ENCODE peak calls at places on chromosomes 11 and 22, in six cellular contexts. One of them, this sample, is unnamed.

GRCh38 chr11:65744699-65745042 is 24.1 kb upstream of the RNASEH2C start:
- DNase-seq in sigmoid colon: no peak
- DNase-seq in progenitor cell of endocrine pancreas: no peak
- DNase-seq in GM12865: no peak
- DNase-seq in heart left ventricle: no peak
- DNase-seq in foreskin fibroblast: no peak
- DNase-seq in this sample: no peak

GRCh38 chr22:38353142-38353629 is 36.0 kb upstream of the CSNK1E start:
- DNase-seq in heart left ventricle: peak; percentile 74
- DNase-seq in GM12865: peak; percentile 70
- DNase-seq in progenitor cell of endocrine pancreas: peak; percentile 61
- DNase-seq in sigmoid colon: peak; percentile 80
- DNase-seq in foreskin fibroblast: peak; percentile 81
- DNase-seq in this sample: peak; percentile 88

GRCh38 chr11:112113539-112114457 is 27.1 kb downstream of the SDHD start:
- DNase-seq in progenitor cell of endocrine pancreas: no peak
- DNase-seq in sigmoid colon: no peak
- DNase-seq in heart left ventricle: no peak
- DNase-seq in GM12865: peak; percentile 51
- DNase-seq in foreskin fibroblast: peak; percentile 73
- DNase-seq in this sample: peak; percentile 61

GRCh38 chr11:18466402-18466801 is 10.7 kb downstream of the LDHAL6A start:
- DNase-seq in progenitor cell of endocrine pancreas: no peak
- DNase-seq in sigmoid colon: no peak
- DNase-seq in GM12865: no peak
- DNase-seq in heart left ventricle: no peak
- DNase-seq in foreskin fibroblast: no peak
- DNase-seq in this sample: no peak

GRCh38 chr11:68043349-68044144 is 4.7 kb downstream of the TCIRG1 start:
- DNase-seq in heart left ventricle: no peak
- DNase-seq in foreskin fibroblast: peak; percentile 96
- DNase-seq in progenitor cell of endocrine pancreas: no peak
- DNase-seq in sigmoid colon: peak; percentile 85
- DNase-seq in GM12865: no peak
- DNase-seq in this sample: no peak

GRCh38 chr11:102589047-102589459 is 36.1 kb downstream of the MMP20 start:
- DNase-seq in sigmoid colon: no peak
- DNase-seq in progenitor cell of endocrine pancreas: no peak
- DNase-seq in foreskin fibroblast: no peak
- DNase-seq in GM12865: peak; percentile 67
- DNase-seq in heart left ventricle: no peak
- DNase-seq in this sample: no peak

GRCh38 chr22:45131749-45132148 is 32.0 kb upstream of the NUP50 start:
- DNase-seq in foreskin fibroblast: no peak
- DNase-seq in sigmoid colon: no peak
- DNase-seq in progenitor cell of endocrine pancreas: no peak
- DNase-seq in GM12865: no peak
- DNase-seq in heart left ventricle: peak; percentile 68
- DNase-seq in this sample: no peak

GRCh38 chr11:46290598-46291309 is 13.3 kb downstream of the CREB3L1 start:
- DNase-seq in GM12865: no peak
- DNase-seq in heart left ventricle: peak; percentile 84
- DNase-seq in foreskin fibroblast: peak; percentile 99
- DNase-seq in sigmoid colon: peak; percentile 97
- DNase-seq in progenitor cell of endocrine pancreas: no peak
- DNase-seq in this sample: no peak

GRCh38 chr11:8863838-8864237 is 47.2 kb upstream of the AKIP1 start:
- DNase-seq in progenitor cell of endocrine pancreas: no peak
- DNase-seq in sigmoid colon: no peak
- DNase-seq in GM12865: no peak
- DNase-seq in foreskin fibroblast: peak; percentile 80
- DNase-seq in heart left ventricle: no peak
- DNase-seq in this sample: no peak

GRCh38 chr11:46951864-46952263 is 15.3 kb downstream of the CSTPP1 start:
- DNase-seq in sigmoid colon: no peak
- DNase-seq in foreskin fibroblast: peak; percentile 34
- DNase-seq in heart left ventricle: no peak
- DNase-seq in progenitor cell of endocrine pancreas: no peak
- DNase-seq in GM12865: no peak
- DNase-seq in this sample: no peak

GRCh38 chr11:2704896-2705606 is 5.3 kb upstream of the KCNQ1OT1 start:
- DNase-seq in sigmoid colon: peak; percentile 61
- DNase-seq in foreskin fibroblast: no peak
- DNase-seq in GM12865: no peak
- DNase-seq in heart left ventricle: peak; percentile 12
- DNase-seq in progenitor cell of endocrine pancreas: no peak
- DNase-seq in this sample: no peak

GRCh38 chr11:108093128-108093904 is 28.1 kb upstream of the ACAT1 start:
- DNase-seq in progenitor cell of endocrine pancreas: no peak
- DNase-seq in GM12865: no peak
- DNase-seq in heart left ventricle: no peak
- DNase-seq in foreskin fibroblast: peak; percentile 12
- DNase-seq in sigmoid colon: no peak
- DNase-seq in this sample: no peak

GRCh38 chr11:20156876-20157613 is 3.2 kb downstream of the DBX1 start:
- DNase-seq in foreskin fibroblast: no peak
- DNase-seq in heart left ventricle: no peak
- DNase-seq in GM12865: peak; percentile 39
- DNase-seq in sigmoid colon: no peak
- DNase-seq in progenitor cell of endocrine pancreas: no peak
- DNase-seq in this sample: peak; percentile 49

GRCh38 chr22:45600791-45601730 is 70.6 kb upstream of the ATXN10 start:
- DNase-seq in progenitor cell of endocrine pancreas: no peak
- DNase-seq in GM12865: no peak
- DNase-seq in heart left ventricle: no peak
- DNase-seq in sigmoid colon: peak; percentile 66
- DNase-seq in foreskin fibroblast: no peak
- DNase-seq in this sample: no peak

GRCh38 chr11:19281041-19281440 is 40.3 kb upstream of the E2F8 start:
- DNase-seq in foreskin fibroblast: peak; percentile 17
- DNase-seq in heart left ventricle: no peak
- DNase-seq in progenitor cell of endocrine pancreas: no peak
- DNase-seq in sigmoid colon: no peak
- DNase-seq in GM12865: peak; percentile 37
- DNase-seq in this sample: no peak

GRCh38 chr22:26354707-26355106 is 74.4 kb upstream of the ASPHD2 start:
- DNase-seq in progenitor cell of endocrine pancreas: no peak
- DNase-seq in sigmoid colon: no peak
- DNase-seq in foreskin fibroblast: no peak
- DNase-seq in GM12865: no peak
- DNase-seq in heart left ventricle: no peak
- DNase-seq in this sample: no peak

GRCh38 chr22:43257549-43257948 is 70.6 kb upstream of the TTLL12 start:
- DNase-seq in GM12865: no peak
- DNase-seq in heart left ventricle: no peak
- DNase-seq in sigmoid colon: no peak
- DNase-seq in foreskin fibroblast: no peak
- DNase-seq in progenitor cell of endocrine pancreas: no peak
- DNase-seq in this sample: no peak

GRCh38 chr11:20337526-20338154 is 25.9 kb upstream of the HTATIP2 start:
- DNase-seq in foreskin fibroblast: peak; percentile 24
- DNase-seq in heart left ventricle: no peak
- DNase-seq in sigmoid colon: no peak
- DNase-seq in GM12865: peak; percentile 36
- DNase-seq in progenitor cell of endocrine pancreas: no peak
- DNase-seq in this sample: peak; percentile 24

GRCh38 chr11:34331736-34332135 is 26.1 kb downstream of the ABTB2 start:
- DNase-seq in progenitor cell of endocrine pancreas: no peak
- DNase-seq in foreskin fibroblast: peak; percentile 31
- DNase-seq in heart left ventricle: no peak
- DNase-seq in sigmoid colon: no peak
- DNase-seq in GM12865: no peak
- DNase-seq in this sample: no peak

GRCh38 chr22:48070760-48071159 is 1308.3 kb downstream of the TBC1D22A start:
- DNase-seq in sigmoid colon: peak; percentile 42
- DNase-seq in heart left ventricle: no peak
- DNase-seq in GM12865: peak; percentile 6
- DNase-seq in foreskin fibroblast: no peak
- DNase-seq in progenitor cell of endocrine pancreas: no peak
- DNase-seq in this sample: no peak

GRCh38 chr11:100878474-100878873 is 191.4 kb downstream of the ARHGAP42 start:
- DNase-seq in sigmoid colon: no peak
- DNase-seq in foreskin fibroblast: peak; percentile 55
- DNase-seq in GM12865: no peak
- DNase-seq in heart left ventricle: no peak
- DNase-seq in progenitor cell of endocrine pancreas: no peak
- DNase-seq in this sample: no peak

DNA sequence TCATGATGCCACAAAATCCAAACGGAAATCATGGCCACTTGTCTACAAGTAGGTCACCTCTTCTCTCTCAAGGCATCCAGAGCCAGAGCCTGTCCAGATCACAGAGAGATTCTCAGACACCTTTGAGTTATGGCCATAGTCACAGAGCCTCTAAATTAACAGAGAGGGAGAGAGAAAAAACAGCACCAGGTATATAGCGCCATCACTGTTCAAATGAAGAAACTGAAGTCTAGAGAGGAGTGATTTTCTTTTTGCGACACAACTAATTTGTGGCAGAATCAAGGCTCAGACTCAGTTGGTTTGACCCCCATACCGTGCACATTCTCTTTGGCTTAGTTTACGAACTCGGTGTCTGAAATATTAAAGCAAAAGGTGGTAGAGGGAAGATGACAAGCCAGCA is 512.9 kb downstream of the NTM start:
- DNase-seq in heart left ventricle: no peak
- DNase-seq in GM12865: no peak
- DNase-seq in foreskin fibroblast: no peak
- DNase-seq in sigmoid colon: no peak
- DNase-seq in progenitor cell of endocrine pancreas: no peak
- DNase-seq in this sample: no peak
- TF ChIP-seq CTCF in heart left ventricle: no peak
- TF ChIP-seq CTCF in GM12865: no peak
- TF ChIP-seq CTCF in foreskin fibroblast: no peak
- TF ChIP-seq CTCF in sigmoid colon: no peak
- TF ChIP-seq CTCF in progenitor cell of endocrine pancreas: no peak
- TF ChIP-seq CTCF in this sample: no peak

DNA sequence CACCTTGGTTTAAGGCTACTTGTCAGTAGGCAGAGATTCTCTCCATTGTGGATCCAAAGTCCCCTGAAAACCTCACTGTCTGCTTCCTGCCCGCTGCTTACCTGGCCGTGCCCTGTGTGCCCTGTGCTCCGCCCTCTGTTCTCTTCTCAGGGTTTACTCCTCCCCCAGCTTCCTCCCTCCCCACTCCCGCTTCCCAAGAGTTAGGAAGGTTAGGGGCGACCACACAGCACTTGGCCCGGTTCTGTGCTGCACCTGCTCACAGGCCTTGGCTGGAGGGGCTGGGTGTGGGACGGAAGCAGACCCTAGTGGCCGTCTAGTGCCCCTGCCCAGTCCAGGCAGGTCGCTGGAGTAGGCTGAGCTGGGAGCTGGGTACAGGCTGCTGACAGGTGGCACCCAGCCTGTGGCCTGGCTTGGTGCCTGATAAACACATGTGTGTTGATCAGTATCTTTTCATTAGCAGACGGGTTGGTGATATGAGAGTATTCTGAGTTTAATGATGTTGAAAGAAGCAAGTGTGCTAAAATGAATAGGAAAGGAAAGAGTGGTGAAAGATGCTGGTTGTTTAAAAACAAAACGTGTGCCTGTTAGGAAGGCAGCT is 40.5 kb downstream of the GRAMD4 start:
- DNase-seq in heart left ventricle: no peak
- DNase-seq in GM12865: no peak
- DNase-seq in foreskin fibroblast: no peak
- DNase-seq in progenitor cell of endocrine pancreas: no peak
- DNase-seq in sigmoid colon: no peak
- DNase-seq in this sample: no peak
- TF ChIP-seq CTCF in heart left ventricle: no peak
- TF ChIP-seq CTCF in GM12865: no peak
- TF ChIP-seq CTCF in foreskin fibroblast: no peak
- TF ChIP-seq CTCF in progenitor cell of endocrine pancreas: peak; percentile 20
- TF ChIP-seq CTCF in sigmoid colon: no peak
- TF ChIP-seq CTCF in this sample: no peak

DNA sequence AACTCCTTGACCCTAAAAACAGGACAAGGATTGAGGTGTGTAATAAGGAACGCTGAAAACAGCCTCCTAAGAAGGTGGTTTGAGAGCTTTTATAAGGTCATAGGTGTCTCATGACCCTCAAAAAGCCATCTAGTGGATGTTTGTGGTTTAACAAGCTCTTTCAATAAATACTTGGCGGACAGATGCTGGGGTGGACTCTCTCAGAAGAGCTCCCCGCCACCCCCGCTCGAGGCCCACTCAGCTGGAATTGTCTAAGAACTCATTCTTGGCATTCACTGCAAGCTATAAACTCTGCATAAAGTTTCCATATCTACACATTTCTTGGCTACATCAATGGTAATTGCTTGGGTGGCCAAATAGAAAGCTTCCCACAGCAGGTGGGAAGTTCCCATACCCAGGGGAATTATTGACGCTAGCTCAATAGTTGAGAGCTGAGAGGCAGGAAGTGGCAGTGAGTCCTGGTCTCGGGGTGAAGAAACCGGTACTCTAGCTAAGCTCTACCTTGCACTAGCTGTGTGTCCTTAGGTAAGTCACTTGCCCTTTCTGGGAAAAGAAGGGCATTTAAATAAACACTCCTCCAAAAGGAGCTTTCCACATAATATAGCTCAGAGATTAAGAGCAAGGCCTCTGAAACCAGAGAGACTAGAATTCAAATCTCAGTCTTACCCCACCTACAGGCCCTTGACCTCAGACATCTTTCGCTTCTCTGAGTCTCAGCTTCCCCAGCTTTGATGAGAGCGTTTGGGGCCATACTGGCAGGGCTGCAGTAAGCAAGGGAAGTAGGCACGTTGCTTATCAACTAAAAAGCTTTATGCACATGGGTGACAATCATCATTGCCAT is 6.4 kb downstream of the MS4A15 start:
- DNase-seq in foreskin fibroblast: no peak
- DNase-seq in GM12865: peak; percentile 95
- DNase-seq in heart left ventricle: no peak
- DNase-seq in sigmoid colon: no peak
- DNase-seq in progenitor cell of endocrine pancreas: no peak
- DNase-seq in this sample: peak; percentile 66
- TF ChIP-seq CTCF in foreskin fibroblast: no peak
- TF ChIP-seq CTCF in GM12865: peak; percentile 59
- TF ChIP-seq CTCF in heart left ventricle: no peak
- TF ChIP-seq CTCF in sigmoid colon: no peak
- TF ChIP-seq CTCF in progenitor cell of endocrine pancreas: peak; percentile 60
- TF ChIP-seq CTCF in this sample: peak; percentile 49

GRCh38 chr11:14645985-14646900 is 2.6 kb downstream of the PDE3B start:
- DNase-seq in heart left ventricle: no peak
- DNase-seq in GM12865: no peak
- DNase-seq in progenitor cell of endocrine pancreas: no peak
- DNase-seq in sigmoid colon: no peak
- DNase-seq in foreskin fibroblast: peak; percentile 17
- DNase-seq in this sample: no peak

GRCh38 chr11:14642873-14643696 is 519 bp upstream of the PDE3B start:
- DNase-seq in sigmoid colon: peak; percentile 68
- DNase-seq in foreskin fibroblast: peak; percentile 10
- DNase-seq in GM12865: peak; percentile 5
- DNase-seq in progenitor cell of endocrine pancreas: no peak
- DNase-seq in heart left ventricle: peak; percentile 26
- DNase-seq in this sample: no peak

GRCh38 chr11:14644396-14645246 is 1.0 kb downstream of the PDE3B start:
- DNase-seq in foreskin fibroblast: peak; percentile 62
- DNase-seq in heart left ventricle: peak; percentile 46
- DNase-seq in GM12865: peak; percentile 52
- DNase-seq in progenitor cell of endocrine pancreas: peak; percentile 47
- DNase-seq in sigmoid colon: peak; percentile 68
- DNase-seq in this sample: peak; percentile 45

GRCh38 chr11:14643697-14644395 is at the start of gene PDE3B:
- DNase-seq in progenitor cell of endocrine pancreas: peak; percentile 74
- DNase-seq in foreskin fibroblast: peak; percentile 86
- DNase-seq in GM12865: peak; percentile 90
- DNase-seq in sigmoid colon: peak; percentile 93
- DNase-seq in heart left ventricle: peak; percentile 90
- DNase-seq in this sample: peak; percentile 64

GRCh38 chr11:14645247-14645912 is 1.8 kb downstream of the PDE3B start:
- DNase-seq in heart left ventricle: no peak
- DNase-seq in sigmoid colon: no peak
- DNase-seq in GM12865: peak; percentile 10
- DNase-seq in foreskin fibroblast: peak; percentile 65
- DNase-seq in progenitor cell of endocrine pancreas: no peak
- DNase-seq in this sample: no peak
- TF ChIP-seq CTCF in heart left ventricle: no peak
- TF ChIP-seq CTCF in sigmoid colon: no peak
- TF ChIP-seq CTCF in GM12865: no peak
- TF ChIP-seq CTCF in foreskin fibroblast: no peak
- TF ChIP-seq CTCF in progenitor cell of endocrine pancreas: no peak
- TF ChIP-seq CTCF in this sample: no peak